ENCODE peak calls at places on chromosomes 12 and 14, in seven cellular contexts. V, H, Q, X, K, J and L are unnamed samples.
A peak's percentile ranks its signal among the peaks of the same experiment; 100 is the strongest.

GRCh38 chr12:88362439-88362838 is 217.8 kb downstream of the KITLG start:
- DNase-seq in V (no peak), H (no peak), Q (no peak), X (no peak), K (no peak), J (no peak), L (no peak)

GRCh38 chr12:6141048-6141447 is 16.6 kb upstream of the VWF start:
- DNase-seq in V (no peak), H (no peak), Q (no peak), X (no peak), K (no peak), J (no peak), L (no peak)

GRCh38 chr14:33676135-33676566 is 274.7 kb downstream of the EGLN3 start:
- DNase-seq in V (no peak), H (peak; percentile 4), Q (peak; percentile 44), X (no peak), K (peak; percentile 92), J (peak; percentile 16), L (no peak)

GRCh38 chr12:121575952-121576615 is 4.7 kb downstream of the KDM2B start:
- DNase-seq in V (no peak), H (no peak), Q (peak; percentile 10), X (no peak), K (no peak), J (no peak), L (no peak)

GRCh38 chr14:21220874-21221477 is 48.3 kb downstream of the HNRNPC start:
- DNase-seq in V (no peak), H (no peak), Q (no peak), X (no peak), K (no peak), J (no peak), L (no peak)

GRCh38 chr14:100604126-100604501 is 16.9 kb upstream of the BEGAIN start:
- DNase-seq in V (no peak), H (no peak), Q (no peak), X (no peak), K (no peak), J (no peak), L (no peak)

GRCh38 chr14:52790756-52791203 is 627 bp downstream of the GNPNAT1 start:
- DNase-seq in V (no peak), H (no peak), Q (no peak), X (no peak), K (peak; percentile 56), J (no peak), L (no peak)

GRCh38 chr12:32947203-32947795 is 50.7 kb upstream of the PKP2 start:
- DNase-seq in V (no peak), H (peak; percentile 63), Q (peak; percentile 49), X (no peak), K (peak; percentile 20), J (peak; percentile 3), L (no peak)

GRCh38 chr12:45415393-45415817 is 199.5 kb downstream of the ANO6 start:
- DNase-seq in V (peak; percentile 65), H (no peak), Q (no peak), X (no peak), K (no peak), J (peak; percentile 87), L (peak; percentile 99)

GRCh38 chr12:126558810-126559209 is 1493.6 kb downstream of the AACS start:
- DNase-seq in V (no peak), H (peak; percentile 2), Q (no peak), X (no peak), K (no peak), J (no peak), L (no peak)

GRCh38 chr12:123078114-123078465 is 72.8 kb downstream of the PITPNM2 start:
- DNase-seq in V (no peak), H (peak; percentile 50), Q (peak; percentile 82), X (no peak), K (peak; percentile 63), J (no peak), L (no peak)

GRCh38 chr12:108611884-108612415 is 14.1 kb upstream of the TMEM119 start:
- DNase-seq in V (no peak), H (no peak), Q (no peak), X (peak; percentile 24), K (no peak), J (peak; percentile 72), L (peak; percentile 71)

GRCh38 chr14:68039593-68039992 is 220.0 kb downstream of the RAD51B start:
- DNase-seq in V (no peak), H (no peak), Q (no peak), X (no peak), K (no peak), J (no peak), L (no peak)

GRCh38 chr12:90953956-90954421 is 987 bp downstream of the CCER1 start:
- DNase-seq in V (no peak), H (no peak), Q (no peak), X (no peak), K (no peak), J (no peak), L (no peak)

GRCh38 chr12:52903855-52904508 is 894 bp downstream of the KRT8 start:
- DNase-seq in V (peak; percentile 46), H (no peak), Q (peak; percentile 67), X (no peak), K (no peak), J (no peak), L (no peak)

GRCh38 chr12:10397311-10397710 is 7.5 kb upstream of the KLRK1 start:
- DNase-seq in V (no peak), H (no peak), Q (no peak), X (no peak), K (no peak), J (no peak), L (no peak)

GRCh38 chr12:32134144-32134888 is 27.7 kb downstream of the BICD1 start:
- DNase-seq in V (no peak), H (no peak), Q (no peak), X (no peak), K (no peak), J (no peak), L (no peak)